ENCODE peak calls at places on chromosomes 1 and 21, in ten cellular contexts. E is Panc1, X is sigmoid colon, W is fibroblast of lung, Y is A549, B is Karpas-422, T is ovary, L is hepatocyte, A is GM23248, S is IMR-90. K is an unnamed sample.

GRCh38 chr1:162856260-162856659 is 4.7 kb downstream of the CCDC190 start:
- DNase-seq in X (no peak), Y (no peak), T (no peak), L (no peak), E (no peak), S (peak; percentile 96), B (no peak), A (peak; percentile 94), W (peak; percentile 99), K (no peak)

GRCh38 chr1:31891280-31891679 is 46.9 kb downstream of the PTP4A2 start:
- DNase-seq in B (no peak), S (peak; percentile 16), L (no peak), X (no peak), T (no peak), Y (no peak), A (no peak), W (peak; percentile 15), E (no peak), K (no peak)

GRCh38 chr1:76006234-76006633 is 68.3 kb upstream of the ST6GALNAC3 start:
- DNase-seq in X (peak; percentile 66), W (no peak), E (no peak), B (no peak), T (no peak), Y (no peak), S (peak; percentile 83), L (peak; percentile 56), A (peak; percentile 82), K (no peak)

GRCh38 chr1:56525463-56526155 is 53.8 kb downstream of the PLPP3 start:
- DNase-seq in X (no peak), Y (no peak), E (no peak), B (peak; percentile 58), L (no peak), A (peak; percentile 63), W (peak; percentile 47), T (no peak), S (peak; percentile 60), K (no peak)

GRCh38 chr1:51989582-51990477 is 670 bp downstream of the RAB3B start:
- DNase-seq in W (no peak), E (no peak), T (no peak), Y (no peak), S (no peak), X (no peak), A (peak; percentile 25), L (no peak), B (no peak), K (no peak)

GRCh38 chr1:111202366-111202706 is 1.9 kb upstream of the DENND2D start:
- DNase-seq in T (no peak), X (no peak), S (no peak), Y (no peak), E (no peak), W (no peak), L (no peak), A (no peak), B (peak; percentile 40), K (no peak)

GRCh38 chr1:174990382-174990999 is 9.3 kb upstream of the CACYBP start:
- DNase-seq in T (peak; percentile 25), E (peak; percentile 61), Y (peak; percentile 71), S (peak; percentile 61), L (no peak), B (peak; percentile 67), X (no peak), W (no peak), A (peak; percentile 85), K (no peak)

GRCh38 chr1:31977361-31978131 is 36.1 kb upstream of the KHDRBS1 start:
- DNase-seq in T (no peak), E (no peak), W (no peak), X (no peak), L (peak; percentile 43), A (peak; percentile 65), B (peak; percentile 58), Y (peak; percentile 50), S (peak; percentile 47), K (no peak)

GRCh38 chr1:41411229-41411628 is 50.0 kb downstream of the FOXO6 start:
- DNase-seq in T (no peak), Y (no peak), A (no peak), X (no peak), B (no peak), W (no peak), E (no peak), L (no peak), S (no peak), K (no peak)

GRCh38 chr1:85326851-85327250 is 50.4 kb upstream of the BCL10 start:
- DNase-seq in W (no peak), T (no peak), B (no peak), Y (no peak), X (no peak), L (no peak), E (no peak), A (no peak), S (no peak), K (no peak)
- H3K4me1 ChIP-seq in W (peaks cover 32% of the 10 kb centered on the region), T (peaks cover 5% of the 10 kb centered on the region), B (no peaks in the 10 kb centered on the region), Y (peaks cover 84% of the 10 kb centered on the region), X (peaks cover 16% of the 10 kb centered on the region), L (peaks cover 22% of the 10 kb centered on the region), E (peaks cover 47% of the 10 kb centered on the region), A (peaks cover 84% of the 10 kb centered on the region), S (peaks cover 36% of the 10 kb centered on the region), K (no peaks in the 10 kb centered on the region)

GRCh38 chr1:67674260-67675011 is 10.6 kb upstream of the GADD45A start:
- DNase-seq in Y (no peak), B (peak; percentile 43), X (peak; percentile 65), L (peak; percentile 46), A (peak; percentile 45), E (no peak), T (peak; percentile 21), W (peak; percentile 66), S (peak; percentile 76), K (peak; percentile 76)
- H3K27ac ChIP-seq in Y (no peak overlapping the region), B (peak overlapping the region; percentile 71), X (no peak overlapping the region), L (peak overlapping the region; percentile 8), A (no peak overlapping the region), E (peak overlapping the region; percentile 26), T (no peak overlapping the region), W (no peak overlapping the region), S (no peak overlapping the region), K (no peak overlapping the region)

DNA sequence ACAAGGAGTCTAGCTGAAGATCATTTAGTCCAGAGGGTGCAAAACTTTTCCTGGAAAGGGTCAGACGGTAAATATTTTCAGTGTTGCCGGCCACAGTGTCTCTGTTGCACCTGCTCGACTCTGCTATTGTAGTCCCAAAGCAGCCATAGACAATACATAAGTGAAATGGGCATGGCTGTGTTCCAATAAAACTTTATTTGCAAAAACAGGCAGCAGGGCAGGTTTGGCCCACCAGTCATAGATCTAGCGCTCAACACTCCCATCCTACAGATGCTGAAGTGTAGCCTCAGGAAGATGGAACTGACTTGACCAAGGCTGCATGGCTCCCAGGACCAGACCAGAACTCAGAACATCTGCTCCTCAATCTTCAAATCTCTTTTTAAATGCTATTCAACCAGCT is 46.2 kb upstream of the CLDN14 start:
- DNase-seq in W (no peak), S (no peak), B (no peak), L (no peak), A (no peak), E (no peak), T (no peak), Y (no peak), X (no peak), K (no peak)
- H3K4me3 ChIP-seq in W (no peak overlapping the region), S (no peak overlapping the region), B (no peak overlapping the region), L (no peak overlapping the region), A (no peak overlapping the region), E (no peak overlapping the region), T (no peak overlapping the region), Y (no peak overlapping the region), X (no peak overlapping the region), K (no peak overlapping the region)

DNA sequence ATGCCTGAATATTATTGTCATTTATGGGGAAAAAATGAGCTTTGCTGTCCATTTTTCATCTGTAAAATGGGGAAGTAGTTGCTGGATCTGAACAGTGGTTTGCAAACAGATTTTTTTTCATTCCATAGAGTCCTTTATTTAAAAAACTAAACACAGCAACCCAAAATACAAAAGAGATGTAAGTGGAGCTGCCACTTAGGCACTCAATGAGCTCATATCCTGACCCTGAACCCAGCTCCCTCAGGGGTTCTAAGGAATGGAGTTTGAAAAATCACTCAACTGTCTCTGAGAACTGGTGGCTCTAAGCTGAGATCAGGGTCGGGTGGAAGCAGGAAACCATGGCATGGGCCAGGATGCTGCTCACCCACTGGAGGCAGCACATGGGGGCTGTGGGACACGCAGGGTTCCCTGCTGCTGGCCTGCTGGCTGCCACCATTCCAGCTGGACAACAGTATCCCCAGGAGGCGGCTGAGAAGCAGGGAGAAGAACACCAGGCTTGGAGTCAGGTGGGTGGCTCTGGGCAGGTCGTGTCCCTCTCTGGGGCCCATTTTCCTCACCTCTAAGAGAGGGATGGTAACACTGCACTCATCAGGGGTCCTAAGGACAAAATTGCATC is 9.6 kb upstream of the ECE1 start:
- DNase-seq in T (no peak), A (no peak), Y (no peak), L (no peak), X (no peak), B (no peak), E (no peak), S (no peak), W (no peak), K (no peak)
- H3K4me1 ChIP-seq in T (peaks cover 25% of the 10 kb centered on the region), A (peaks cover 28% of the 10 kb centered on the region), Y (peaks cover 22% of the 10 kb centered on the region), L (peaks cover 26% of the 10 kb centered on the region), X (peaks cover 68% of the 10 kb centered on the region), B (peaks cover 89% of the 10 kb centered on the region), E (peaks cover 40% of the 10 kb centered on the region), S (peaks cover 27% of the 10 kb centered on the region), W (peaks cover 15% of the 10 kb centered on the region), K (peaks cover 55% of the 10 kb centered on the region)

GRCh38 chr21:23014021-23014420 is 2015.8 kb downstream of the NCAM2 start:
- DNase-seq in A (no peak), L (no peak), S (no peak), X (no peak), W (no peak), B (no peak), E (no peak), T (no peak), Y (no peak), K (no peak)
- H3K27ac ChIP-seq in A (no peak overlapping the region), L (no peak overlapping the region), S (no peak overlapping the region), X (no peak overlapping the region), W (no peak overlapping the region), B (no peak overlapping the region), E (no peak overlapping the region), T (no peak overlapping the region), Y (no peak overlapping the region), K (no peak overlapping the region)

K was measured in naive thymus-derived CD4-positive, alpha-beta T cell.